ENCODE peak calls at places on chromosomes 12 and 14, in six cellular contexts. One of them, this sample, is unnamed.

GRCh38 chr12:3964404-3964803 is 91.2 kb upstream of the PARP11 start:
- DNase-seq in GM12878: no peak
- DNase-seq in K562: peak; percentile 31
- DNase-seq in H1: peak; percentile 70
- DNase-seq in GM12892: no peak
- DNase-seq in HepG2: peak; percentile 18
- DNase-seq in this sample: no peak

GRCh38 chr12:116880817-116881324 is 370 bp downstream of the HRK start:
- DNase-seq in GM12878: no peak
- DNase-seq in K562: peak; percentile 55
- DNase-seq in H1: peak; percentile 75
- DNase-seq in GM12892: peak; percentile 69
- DNase-seq in HepG2: peak; percentile 27
- DNase-seq in this sample: peak; percentile 72

GRCh38 chr12:909861-910260 is 39.6 kb downstream of the RAD52 start:
- DNase-seq in GM12878: no peak
- DNase-seq in K562: no peak
- DNase-seq in H1: no peak
- DNase-seq in GM12892: no peak
- DNase-seq in HepG2: no peak
- DNase-seq in this sample: no peak

GRCh38 chr12:19186722-19187661 is 57.5 kb downstream of the PLEKHA5 start:
- DNase-seq in GM12878: no peak
- DNase-seq in K562: peak; percentile 17
- DNase-seq in H1: no peak
- DNase-seq in GM12892: no peak
- DNase-seq in HepG2: peak; percentile 45
- DNase-seq in this sample: no peak

GRCh38 chr12:52087961-52088820 is 8.7 kb downstream of the SMIM41 start:
- DNase-seq in GM12878: no peak
- DNase-seq in K562: no peak
- DNase-seq in H1: no peak
- DNase-seq in GM12892: no peak
- DNase-seq in HepG2: no peak
- DNase-seq in this sample: no peak

GRCh38 chr14:76717508-76717907 is 43.8 kb upstream of the VASH1 start:
- DNase-seq in GM12878: no peak
- DNase-seq in K562: no peak
- DNase-seq in H1: no peak
- DNase-seq in GM12892: no peak
- DNase-seq in HepG2: no peak
- DNase-seq in this sample: no peak

GRCh38 chr12:47082963-47083621 is 3.3 kb upstream of the AMIGO2 start:
- DNase-seq in GM12878: no peak
- DNase-seq in K562: peak; percentile 20
- DNase-seq in H1: no peak
- DNase-seq in GM12892: no peak
- DNase-seq in HepG2: no peak
- DNase-seq in this sample: no peak

GRCh38 chr14:33404054-33404453 is 465.4 kb downstream of the NPAS3 start:
- DNase-seq in GM12878: no peak
- DNase-seq in K562: no peak
- DNase-seq in H1: no peak
- DNase-seq in GM12892: no peak
- DNase-seq in HepG2: no peak
- DNase-seq in this sample: no peak

GRCh38 chr12:90027041-90027440 is 318.4 kb upstream of the ATP2B1 start:
- DNase-seq in GM12878: no peak
- DNase-seq in K562: no peak
- DNase-seq in H1: no peak
- DNase-seq in GM12892: no peak
- DNase-seq in HepG2: no peak
- DNase-seq in this sample: no peak

GRCh38 chr14:57136669-57137068 is 132.0 kb downstream of the EXOC5 start:
- DNase-seq in GM12878: no peak
- DNase-seq in K562: no peak
- DNase-seq in H1: peak; percentile 47
- DNase-seq in GM12892: no peak
- DNase-seq in HepG2: no peak
- DNase-seq in this sample: no peak

GRCh38 chr14:106277503-106277902 is 751.1 kb downstream of the TMEM121 start:
- DNase-seq in GM12878: no peak
- DNase-seq in K562: peak; percentile 43
- DNase-seq in H1: no peak
- DNase-seq in GM12892: no peak
- DNase-seq in HepG2: peak; percentile 4
- DNase-seq in this sample: no peak

DNA sequence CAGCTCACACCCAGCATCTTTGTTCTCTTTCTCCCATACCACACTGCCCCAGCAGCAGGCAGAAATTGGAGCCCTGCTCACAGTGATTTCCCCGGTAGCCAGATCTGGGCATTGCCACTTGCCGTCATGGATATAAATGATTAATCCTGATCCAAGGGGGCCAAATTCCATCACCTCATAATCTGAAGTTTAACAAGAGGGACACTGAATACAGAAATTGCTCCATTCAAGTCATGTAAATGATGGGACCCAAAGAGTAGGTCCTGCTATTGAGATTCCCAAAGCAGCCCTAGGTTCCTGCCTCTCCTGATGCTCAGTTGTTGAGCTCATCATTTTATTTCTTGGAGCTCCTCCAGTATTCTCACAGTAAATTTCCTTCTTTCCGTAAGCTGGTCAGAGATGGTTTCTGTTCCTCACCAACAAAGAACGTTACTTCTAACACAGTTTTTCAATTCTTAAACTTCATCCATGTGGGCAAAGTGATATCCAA is 11.7 kb downstream of the ITPR2 start:
- DNase-seq in GM12878: no peak
- DNase-seq in K562: no peak
- DNase-seq in H1: no peak
- DNase-seq in GM12892: no peak
- DNase-seq in HepG2: no peak
- DNase-seq in this sample: no peak
- TF ChIP-seq TAF1 in GM12878: no peak
- TF ChIP-seq TAF1 in K562: no peak
- TF ChIP-seq TAF1 in H1: no peak
- TF ChIP-seq TAF1 in GM12892: no peak
- TF ChIP-seq TAF1 in HepG2: no peak
- TF ChIP-seq TAF1 in this sample: no peak

GRCh38 chr14:103333754-103334643 is at the start of gene EIF5:
- DNase-seq in GM12878: peak; percentile 95
- DNase-seq in K562: peak; percentile 96
- DNase-seq in H1: peak; percentile 98
- DNase-seq in GM12892: peak; percentile 89
- DNase-seq in HepG2: peak; percentile 94
- DNase-seq in this sample: peak; percentile 88
- TF ChIP-seq POLR2A in GM12878: peak; percentile 98
- TF ChIP-seq POLR2A in K562: peak; percentile 98
- TF ChIP-seq POLR2A in H1: peak; percentile 100
- TF ChIP-seq POLR2A in GM12892: peak; percentile 98
- TF ChIP-seq POLR2A in HepG2: peak; percentile 97
- TF ChIP-seq POLR2A in this sample: peak; percentile 99

GRCh38 chr12:53498235-53498630 is 1.0 kb downstream of the MAP3K12 start:
- DNase-seq in GM12878: no peak
- DNase-seq in K562: no peak
- DNase-seq in H1: no peak
- DNase-seq in GM12892: no peak
- DNase-seq in HepG2: no peak
- DNase-seq in this sample: no peak
- TF ChIP-seq POLR2AphosphoS5 in GM12878: no peak
- TF ChIP-seq POLR2AphosphoS5 in K562: no peak
- TF ChIP-seq POLR2AphosphoS5 in H1: no peak
- TF ChIP-seq POLR2AphosphoS5 in GM12892: no peak
- TF ChIP-seq POLR2AphosphoS5 in HepG2: no peak
- TF ChIP-seq POLR2AphosphoS5 in this sample: no peak

DNA sequence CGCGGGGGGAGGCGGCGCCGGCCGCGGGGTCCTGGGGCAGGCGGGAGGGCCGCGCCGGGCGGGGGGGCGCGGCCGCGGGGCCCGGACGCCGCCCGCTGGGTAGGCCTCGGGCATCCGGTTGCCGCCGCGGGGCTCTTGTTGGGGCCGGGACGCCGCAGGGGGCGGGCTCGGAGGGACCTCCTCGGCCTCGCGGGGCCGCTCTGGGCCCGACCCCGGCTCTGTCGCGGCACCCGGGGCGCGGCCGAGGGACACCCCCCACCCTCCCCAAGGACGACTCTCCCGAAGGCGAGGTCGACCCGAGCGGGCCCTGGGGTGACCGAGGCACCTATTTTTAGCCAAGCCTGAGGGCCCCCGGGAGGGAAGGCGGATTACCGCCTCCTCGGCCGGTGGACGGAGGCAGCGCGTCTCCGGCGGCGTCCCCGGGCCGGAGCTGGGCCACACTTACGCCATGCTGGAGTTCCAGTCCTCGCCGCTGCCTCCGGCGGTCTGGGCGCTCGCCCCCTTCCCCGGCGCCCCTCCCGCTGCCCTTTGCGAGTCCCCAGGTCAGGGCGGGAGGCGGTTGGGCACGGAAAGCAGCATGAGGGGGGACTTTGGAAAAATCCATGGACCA is 499 bp downstream of the KTN1 start:
- DNase-seq in GM12878: no peak
- DNase-seq in K562: peak; percentile 38
- DNase-seq in H1: no peak
- DNase-seq in GM12892: peak; percentile 41
- DNase-seq in HepG2: no peak
- DNase-seq in this sample: peak; percentile 33
- TF ChIP-seq TAF1 in GM12878: no peak
- TF ChIP-seq TAF1 in K562: no peak
- TF ChIP-seq TAF1 in H1: peak; percentile 43
- TF ChIP-seq TAF1 in GM12892: no peak
- TF ChIP-seq TAF1 in HepG2: peak; percentile 29
- TF ChIP-seq TAF1 in this sample: no peak

GRCh38 chr12:6377667-6377994 is 2.3 kb upstream of the SCNN1A start:
- DNase-seq in GM12878: no peak
- DNase-seq in K562: no peak
- DNase-seq in H1: no peak
- DNase-seq in GM12892: no peak
- DNase-seq in HepG2: no peak
- DNase-seq in this sample: no peak
- TF ChIP-seq POLR2A in GM12878: no peak
- TF ChIP-seq POLR2A in K562: no peak
- TF ChIP-seq POLR2A in H1: no peak
- TF ChIP-seq POLR2A in GM12892: no peak
- TF ChIP-seq POLR2A in HepG2: no peak
- TF ChIP-seq POLR2A in this sample: no peak

DNA sequence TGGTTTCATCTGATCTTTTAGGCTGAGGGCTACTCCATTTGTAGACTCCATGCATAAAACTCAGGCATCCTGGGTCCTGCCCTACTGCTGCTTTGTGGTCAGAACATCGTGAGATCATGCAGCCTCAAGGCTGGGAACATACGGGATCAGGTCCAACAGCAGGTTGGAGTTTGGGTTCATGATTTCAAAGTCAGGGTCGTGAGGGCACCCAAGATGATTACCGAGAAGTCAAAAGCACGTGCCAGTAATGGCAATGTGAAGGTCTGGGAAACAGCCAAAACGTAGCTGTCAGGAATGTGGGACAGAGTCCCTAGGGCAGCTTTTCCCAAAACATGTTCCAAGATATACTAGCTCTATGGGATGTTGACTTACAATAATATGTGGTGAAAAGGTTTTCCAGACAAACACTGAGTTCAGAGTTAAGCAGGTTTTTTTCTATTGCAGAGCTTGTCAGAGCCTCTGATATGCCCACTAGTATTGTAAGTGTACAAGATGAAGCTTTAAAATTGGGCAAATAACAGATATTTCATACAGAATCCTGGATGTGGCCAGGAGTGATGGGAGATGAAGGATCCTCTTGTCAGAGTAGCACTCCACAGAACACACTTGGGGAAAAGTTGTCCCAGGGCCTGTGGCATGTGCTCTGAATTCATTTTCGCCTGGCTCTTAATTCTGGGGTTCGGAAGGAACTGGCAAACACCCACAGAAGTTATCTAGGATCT is 130.2 kb upstream of the DNM1L start:
- DNase-seq in GM12878: no peak
- DNase-seq in K562: no peak
- DNase-seq in H1: peak; percentile 41
- DNase-seq in GM12892: no peak
- DNase-seq in HepG2: no peak
- DNase-seq in this sample: no peak
- TF ChIP-seq POLR2AphosphoS5 in GM12878: no peak
- TF ChIP-seq POLR2AphosphoS5 in K562: no peak
- TF ChIP-seq POLR2AphosphoS5 in H1: no peak
- TF ChIP-seq POLR2AphosphoS5 in GM12892: no peak
- TF ChIP-seq POLR2AphosphoS5 in HepG2: no peak
- TF ChIP-seq POLR2AphosphoS5 in this sample: no peak

This sample was measured in GM12891.